ENCODE peak calls at places on chromosome 13, in six cellular contexts. E is IMR-90, P is H9, I is neuronal stem cell, Z is H1, Y is mesenchymal stem cell. L is an unnamed sample.

GRCh38 chr13:48595330-48596127 is 58.2 kb upstream of the CYSLTR2 start:
- DNase-seq in E (peak), P (peak), I (no peak), Z (no peak), Y (peak), L (peak)

GRCh38 chr13:71831716-71832115 is 35.3 kb downstream of the DACH1 start:
- DNase-seq in E (no peak), P (no peak), I (peak), Z (no peak), Y (peak), L (peak)

GRCh38 chr13:108859202-108860012 is 230.0 kb downstream of the MYO16 start:
- DNase-seq in E (peak), P (no peak), I (no peak), Z (no peak), Y (peak), L (peak)

GRCh38 chr13:25753976-25754375 is 297.8 kb downstream of the SHISA2 start:
- DNase-seq in E (no peak), P (no peak), I (no peak), Z (no peak), Y (peak), L (no peak)

GRCh38 chr13:39575641-39576238 is 27.3 kb downstream of the LHFPL6 start:
- DNase-seq in E (no peak), P (no peak), I (no peak), Z (no peak), Y (no peak), L (no peak)

GRCh38 chr13:48876289-48876688 is 99.4 kb upstream of the FNDC3A start:
- DNase-seq in E (no peak), P (peak), I (no peak), Z (no peak), Y (no peak), L (no peak)

GRCh38 chr13:112968380-112968909 is 569 bp upstream of the MCF2L start:
- DNase-seq in E (no peak), P (no peak), I (no peak), Z (no peak), Y (no peak), L (peak)

GRCh38 chr13:91664036-91664435 is 265.6 kb downstream of the GPC5 start:
- DNase-seq in E (peak), P (no peak), I (no peak), Z (no peak), Y (no peak), L (peak)

GRCh38 chr13:40777957-40778235 is 6.9 kb upstream of the MRPS31 start:
- DNase-seq in E (no peak), P (no peak), I (no peak), Z (no peak), Y (no peak), L (no peak)

GRCh38 chr13:27131202-27131623 is 40.4 kb downstream of the USP12 start:
- DNase-seq in E (peak), P (peak), I (no peak), Z (no peak), Y (no peak), L (peak)

GRCh38 chr13:62653371-62653770 is 1237.7 kb upstream of the PCDH20 start:
- DNase-seq in E (peak), P (no peak), I (no peak), Z (no peak), Y (no peak), L (no peak)

GRCh38 chr13:36959438-36960116 is 39.5 kb upstream of the SMAD9 start:
- DNase-seq in E (no peak), P (no peak), I (no peak), Z (no peak), Y (no peak), L (no peak)
- H2BK15ac ChIP-seq in E (no peak), P (no peak), I (no peak), Z (no peak), Y (no peak), L (no peak)

DNA sequence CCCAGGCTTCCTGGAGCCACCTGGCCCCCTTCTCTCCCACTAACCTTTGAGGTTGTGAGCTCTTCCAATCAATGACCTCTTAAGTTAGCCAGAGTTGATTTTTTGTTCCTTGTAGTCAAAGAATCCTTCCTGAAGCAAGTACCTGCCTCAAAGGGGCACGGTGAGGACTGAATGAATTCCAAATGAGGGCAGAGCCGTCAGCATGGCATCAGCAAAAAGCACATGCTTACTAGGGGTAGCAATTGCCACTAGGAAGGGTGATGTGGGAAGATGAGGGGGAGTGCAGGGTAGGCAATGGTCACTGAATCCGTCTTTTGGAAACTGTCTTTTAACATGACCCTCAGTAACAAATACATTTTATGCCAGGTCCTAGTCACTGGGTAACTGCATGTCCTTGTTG is 15.6 kb upstream of the DHRS12 start:
- DNase-seq in E (no peak), P (no peak), I (no peak), Z (no peak), Y (no peak), L (no peak)
- H3K4me2 ChIP-seq in E (no peak), P (no peak), I (no peak), Z (no peak), Y (no peak), L (no peak)

GRCh38 chr13:111846396-111847174 is 220.4 kb upstream of the SOX1 start:
- DNase-seq in E (no peak), P (peak), I (no peak), Z (peak), Y (no peak), L (peak)
- H2BK15ac ChIP-seq in E (no peak), P (no peak), I (no peak), Z (peak), Y (no peak), L (no peak)

DNA sequence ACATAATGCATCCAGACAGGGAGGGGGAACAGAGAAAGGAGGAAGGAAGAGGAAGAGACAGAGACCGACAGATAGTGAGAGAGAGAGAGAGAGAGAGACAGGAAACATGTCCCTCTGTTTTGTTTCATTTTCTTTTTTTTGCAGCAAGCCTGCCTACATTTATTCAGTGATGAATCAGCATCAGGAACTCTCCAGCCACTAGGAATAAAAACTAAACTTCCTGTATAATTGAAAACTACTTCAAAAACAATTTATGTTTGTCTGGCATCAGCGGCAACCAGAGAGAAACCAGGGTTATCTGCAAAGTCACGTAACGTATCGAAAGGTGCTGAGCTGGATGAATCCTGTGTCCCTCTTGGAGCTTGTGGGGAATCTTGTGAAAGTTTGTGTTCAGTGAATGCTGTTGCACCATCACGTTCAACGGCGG is 148.6 kb upstream of the SOX21 start:
- DNase-seq in E (peak), P (no peak), I (no peak), Z (no peak), Y (peak), L (no peak)
- H3K4me2 ChIP-seq in E (peak), P (no peak), I (no peak), Z (no peak), Y (no peak), L (no peak)

GRCh38 chr13:67549331-67549730 is 319.2 kb upstream of the PCDH9 start:
- DNase-seq in E (peak), P (no peak), I (no peak), Z (no peak), Y (peak), L (no peak)
- H2BK15ac ChIP-seq in E (no peak), P (no peak), I (no peak), Z (no peak), Y (no peak), L (no peak)

DNA sequence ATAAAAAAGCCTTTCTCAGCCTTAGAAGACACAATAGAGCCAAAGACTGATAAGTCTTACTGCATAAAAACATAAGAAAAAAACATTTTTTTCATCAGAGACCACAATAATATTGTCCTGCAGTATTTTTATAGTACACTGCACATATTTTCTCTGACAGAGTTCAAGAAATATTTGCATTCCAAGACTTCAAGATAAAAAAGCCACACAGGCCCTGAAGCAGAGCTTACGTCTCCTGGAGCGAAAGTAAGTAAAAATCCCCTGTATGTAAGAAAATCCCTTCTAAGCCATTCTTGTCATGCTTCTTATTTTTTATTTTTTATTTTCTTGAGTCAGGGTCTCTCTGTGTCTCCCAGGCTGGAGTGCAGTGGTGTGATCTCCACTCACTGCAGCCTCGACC is 755.9 kb downstream of the LIG4 start:
- DNase-seq in E (peak), P (no peak), I (no peak), Z (no peak), Y (peak), L (no peak)
- H3K4me2 ChIP-seq in E (no peak), P (no peak), I (no peak), Z (no peak), Y (no peak), L (no peak)